ENCODE peak calls at places on chromosomes 5 and 9, in nine cellular contexts. I, R, H, N, P, O, W, F and B are unnamed samples.

GRCh38 chr9:107597743-107598217 is 108.2 kb upstream of the KLF4 start:
- DNase-seq in I (no peak), R (no peak), H (peak), N (no peak), P (no peak), O (no peak), W (no peak), F (no peak), B (no peak)

GRCh38 chr5:154405078-154405792 is 40.6 kb upstream of the SAP30L start:
- DNase-seq in I (peak), R (peak), H (peak), N (peak), P (peak), O (peak), W (peak), F (peak), B (peak)

GRCh38 chr9:18331808-18332209 is 142.1 kb upstream of the ADAMTSL1 start:
- DNase-seq in I (no peak), R (no peak), H (no peak), N (no peak), P (no peak), O (no peak), W (no peak), F (no peak), B (peak)

GRCh38 chr9:113563856-113564514 is 100.5 kb downstream of the RGS3 start:
- DNase-seq in I (no peak), R (no peak), H (no peak), N (no peak), P (no peak), O (no peak), W (no peak), F (no peak), B (no peak)

GRCh38 chr5:157026789-157027424 is 32.0 kb downstream of the HAVCR1 start:
- DNase-seq in I (no peak), R (peak), H (no peak), N (no peak), P (no peak), O (no peak), W (peak), F (no peak), B (no peak)

GRCh38 chr9:107693620-107694326 is 204.2 kb upstream of the KLF4 start:
- DNase-seq in I (no peak), R (no peak), H (peak), N (no peak), P (peak), O (no peak), W (no peak), F (no peak), B (peak)

GRCh38 chr9:27800159-27800558 is 226.9 kb upstream of the C9orf72 start:
- DNase-seq in I (no peak), R (no peak), H (no peak), N (no peak), P (no peak), O (no peak), W (no peak), F (no peak), B (no peak)

GRCh38 chr9:134724912-134725604 is 83.5 kb downstream of the COL5A1 start:
- DNase-seq in I (no peak), R (no peak), H (no peak), N (no peak), P (no peak), O (no peak), W (no peak), F (no peak), B (no peak)

GRCh38 chr5:73189816-73190451 is 16.9 kb downstream of the TMEM174 start:
- DNase-seq in I (peak), R (no peak), H (peak), N (no peak), P (no peak), O (no peak), W (peak), F (no peak), B (peak)

GRCh38 chr5:108637110-108637509 is 110.6 kb upstream of the FER start:
- DNase-seq in I (no peak), R (peak), H (no peak), N (no peak), P (no peak), O (no peak), W (no peak), F (no peak), B (peak)

GRCh38 chr9:114472765-114473446 is 32.4 kb downstream of the WHRN start:
- DNase-seq in I (no peak), R (no peak), H (no peak), N (no peak), P (no peak), O (no peak), W (no peak), F (no peak), B (peak)

GRCh38 chr9:78363221-78363620 is 66.3 kb downstream of the PSAT1 start:
- DNase-seq in I (no peak), R (peak), H (no peak), N (no peak), P (peak), O (no peak), W (no peak), F (no peak), B (peak)

GRCh38 chr5:160846642-160847041 is 5.4 kb downstream of the ATP10B start:
- DNase-seq in I (no peak), R (no peak), H (no peak), N (no peak), P (no peak), O (no peak), W (no peak), F (no peak), B (no peak)

GRCh38 chr9:105299190-105299854 is 54.9 kb downstream of the SLC44A1 start:
- DNase-seq in I (peak), R (peak), H (peak), N (no peak), P (peak), O (no peak), W (peak), F (no peak), B (peak)

GRCh38 chr9:122058051-122058450 is 35.1 kb downstream of the TTLL11 start:
- DNase-seq in I (no peak), R (no peak), H (no peak), N (no peak), P (no peak), O (no peak), W (no peak), F (no peak), B (no peak)

GRCh38 chr5:148967783-148968182 is 95.1 kb downstream of the SH3TC2 start:
- DNase-seq in I (no peak), R (no peak), H (no peak), N (no peak), P (no peak), O (no peak), W (no peak), F (no peak), B (no peak)

GRCh38 chr5:93736284-93736683 is 5.1 kb downstream of the POU5F2 start:
- DNase-seq in I (peak), R (no peak), H (no peak), N (no peak), P (no peak), O (no peak), W (no peak), F (no peak), B (peak)

GRCh38 chr5:16066810-16067209 is 112.8 kb downstream of the MARCHF11 start:
- DNase-seq in I (no peak), R (no peak), H (no peak), N (no peak), P (no peak), O (no peak), W (no peak), F (no peak), B (no peak)

GRCh38 chr9:119768266-119768665 is 399.0 kb upstream of the BRINP1 start:
- DNase-seq in I (no peak), R (no peak), H (no peak), N (no peak), P (no peak), O (no peak), W (no peak), F (no peak), B (no peak)

GRCh38 chr5:179887095-179887494 is 20.6 kb downstream of the TBC1D9B start:
- DNase-seq in I (no peak), R (no peak), H (no peak), N (no peak), P (no peak), O (no peak), W (no peak), F (no peak), B (no peak)

GRCh38 chr5:78803386-78803785 is 154.8 kb upstream of the LHFPL2 start:
- DNase-seq in I (no peak), R (no peak), H (no peak), N (no peak), P (no peak), O (no peak), W (no peak), F (no peak), B (peak)

GRCh38 chr9:112898872-112899281 is 8.2 kb upstream of the SLC46A2 start:
- DNase-seq in I (no peak), R (peak), H (no peak), N (no peak), P (no peak), O (no peak), W (no peak), F (no peak), B (no peak)

GRCh38 chr5:102743900-102744299 is 11.2 kb upstream of the PAM start:
- DNase-seq in I (no peak), R (no peak), H (no peak), N (no peak), P (no peak), O (no peak), W (no peak), F (no peak), B (no peak)

GRCh38 chr5:142215915-142216681 is 107.5 kb downstream of the NDFIP1 start:
- DNase-seq in I (peak), R (peak), H (peak), N (no peak), P (peak), O (no peak), W (no peak), F (no peak), B (peak)